ENCODE peak calls at places on chromosome 14, in eight cellular contexts. X, Q, N, C, M, S, B and W are unnamed samples.

GRCh38 chr14:96267336-96267735 is 11.3 kb downstream of the BDKRB1 start:
- DNase-seq in X (peak; percentile 85), Q (no peak), N (no peak), C (no peak), M (peak; percentile 75), S (peak; percentile 82), B (no peak), W (no peak)

GRCh38 chr14:63986789-63987533 is 134.2 kb downstream of the SYNE2 start:
- DNase-seq in X (peak; percentile 93), Q (no peak), N (no peak), C (no peak), M (peak; percentile 69), S (peak; percentile 74), B (no peak), W (no peak)

GRCh38 chr14:20387577-20387976 is 25.7 kb downstream of the TEP1 start:
- DNase-seq in X (no peak), Q (peak; percentile 41), N (no peak), C (no peak), M (no peak), S (no peak), B (no peak), W (no peak)

GRCh38 chr14:89621009-89621421 is 204.0 kb upstream of the FOXN3 start:
- DNase-seq in X (no peak), Q (no peak), N (no peak), C (no peak), M (no peak), S (no peak), B (peak; percentile 57), W (no peak)

GRCh38 chr14:60085085-60085484 is 6.6 kb upstream of the PCNX4 start:
- DNase-seq in X (peak; percentile 71), Q (no peak), N (no peak), C (no peak), M (peak; percentile 11), S (peak; percentile 80), B (no peak), W (no peak)

GRCh38 chr14:92520102-92520651 is 6.6 kb downstream of the RIN3 start:
- DNase-seq in X (no peak), Q (peak; percentile 16), N (no peak), C (no peak), M (no peak), S (no peak), B (no peak), W (no peak)

GRCh38 chr14:57008534-57008933 is 198.3 kb upstream of the OTX2 start:
- DNase-seq in X (no peak), Q (no peak), N (no peak), C (no peak), M (no peak), S (no peak), B (no peak), W (peak; percentile 11)

GRCh38 chr14:89277229-89277628 is 139.8 kb downstream of the FOXN3 start:
- DNase-seq in X (no peak), Q (no peak), N (no peak), C (no peak), M (no peak), S (no peak), B (no peak), W (no peak)

GRCh38 chr14:71527807-71528206 is 404.4 kb upstream of the RGS6 start:
- DNase-seq in X (peak; percentile 47), Q (no peak), N (no peak), C (no peak), M (no peak), S (no peak), B (no peak), W (no peak)

GRCh38 chr14:94921870-94922585 is 152.1 kb upstream of the GSC start:
- DNase-seq in X (peak; percentile 57), Q (no peak), N (no peak), C (no peak), M (peak; percentile 41), S (no peak), B (no peak), W (no peak)

GRCh38 chr14:22824711-22825359 is 4.9 kb upstream of the MRPL52 start:
- DNase-seq in X (peak; percentile 94), Q (peak; percentile 41), N (peak; percentile 58), C (no peak), M (peak; percentile 80), S (peak; percentile 95), B (no peak), W (no peak)

GRCh38 chr14:99821519-99822165 is 28.4 kb downstream of the EML1 start:
- DNase-seq in X (peak; percentile 58), Q (no peak), N (no peak), C (no peak), M (peak; percentile 59), S (peak; percentile 79), B (no peak), W (peak; percentile 39)

GRCh38 chr14:66137076-66137475 is 349.1 kb upstream of the CCDC196 start:
- DNase-seq in X (no peak), Q (no peak), N (no peak), C (no peak), M (no peak), S (no peak), B (no peak), W (no peak)

GRCh38 chr14:103214461-103214958 is 91.2 kb downstream of the TNFAIP2 start:
- DNase-seq in X (no peak), Q (no peak), N (no peak), C (no peak), M (no peak), S (no peak), B (no peak), W (no peak)

GRCh38 chr14:51369814-51370213 is 129.8 kb downstream of the TMX1 start:
- DNase-seq in X (no peak), Q (peak; percentile 57), N (no peak), C (no peak), M (no peak), S (no peak), B (peak; percentile 23), W (no peak)

GRCh38 chr14:105933238-105933637 is 406.9 kb downstream of the TMEM121 start:
- DNase-seq in X (no peak), Q (peak; percentile 13), N (no peak), C (no peak), M (no peak), S (no peak), B (no peak), W (no peak)

GRCh38 chr14:105185001-105185400 is 3.9 kb upstream of the NUDT14 start:
- DNase-seq in X (no peak), Q (no peak), N (no peak), C (no peak), M (no peak), S (no peak), B (no peak), W (no peak)

GRCh38 chr14:64387232-64387737 is 868 bp upstream of the MTHFD1 start:
- DNase-seq in X (peak; percentile 36), Q (peak; percentile 56), N (no peak), C (no peak), M (peak; percentile 47), S (peak; percentile 32), B (peak; percentile 28), W (peak; percentile 23)

GRCh38 chr14:105525861-105526780 is at the start of gene TMEM121:
- DNase-seq in X (no peak), Q (peak; percentile 33), N (no peak), C (no peak), M (peak; percentile 77), S (no peak), B (peak; percentile 36), W (peak; percentile 63)

GRCh38 chr14:83559721-83560120 is 1970.2 kb upstream of the FLRT2 start:
- DNase-seq in X (no peak), Q (no peak), N (no peak), C (no peak), M (no peak), S (peak; percentile 43), B (no peak), W (no peak)